ENCODE peak calls at places on chromosomes 11 and 22, in ten cellular contexts. I, J, S, D, T, U, N, X, L and B are unnamed samples.

GRCh38 chr11:83836883-83837654 is 550.9 kb upstream of the CCDC90B start:
- DNase-seq in J (no peak), S (peak; percentile 13), D (peak; percentile 90), T (no peak), X (peak; percentile 24), N (peak; percentile 73), U (peak; percentile 65), L (peak; percentile 54), I (peak; percentile 17), B (peak; percentile 32)

GRCh38 chr11:30107899-30108298 is 91.1 kb upstream of the KCNA4 start:
- DNase-seq in X (no peak), N (no peak), T (no peak), I (no peak), J (no peak), U (no peak), L (no peak), S (no peak), D (no peak), B (no peak)

GRCh38 chr11:64650923-64651523 is 60.0 kb downstream of the SLC22A12 start:
- DNase-seq in L (peak; percentile 60), I (no peak), J (no peak), S (no peak), X (peak; percentile 13), T (no peak), N (no peak), U (no peak), D (peak; percentile 78), B (no peak)

GRCh38 chr11:32109138-32109537 is 18.3 kb downstream of the RCN1 start:
- DNase-seq in X (no peak), U (no peak), N (no peak), I (no peak), T (no peak), S (no peak), L (no peak), D (no peak), J (no peak), B (no peak)

GRCh38 chr11:45237666-45238348 is 48.3 kb downstream of the SYT13 start:
- DNase-seq in S (no peak), N (peak; percentile 74), X (no peak), U (no peak), T (no peak), D (peak; percentile 44), J (no peak), L (no peak), I (no peak), B (no peak)

GRCh38 chr11:115409116-115409663 is 95.0 kb downstream of the CADM1 start:
- DNase-seq in J (no peak), N (no peak), U (no peak), I (no peak), T (no peak), D (peak; percentile 73), L (no peak), X (no peak), S (no peak), B (no peak)

GRCh38 chr22:34410111-34410510 is 489.8 kb upstream of the LARGE1 start:
- DNase-seq in T (no peak), U (no peak), N (no peak), D (no peak), I (no peak), S (no peak), X (no peak), J (no peak), L (no peak), B (no peak)

GRCh38 chr11:34052036-34052607 is 591 bp downstream of the CAPRIN1 start:
- DNase-seq in L (peak; percentile 95), X (peak; percentile 64), T (peak; percentile 98), D (peak; percentile 92), S (peak; percentile 93), I (peak; percentile 53), N (peak; percentile 94), J (peak; percentile 82), U (peak; percentile 70), B (peak; percentile 87)

GRCh38 chr11:11909727-11910126 is 68.0 kb downstream of the USP47 start:
- DNase-seq in T (no peak), D (no peak), X (no peak), L (no peak), J (no peak), S (no peak), I (no peak), U (no peak), N (no peak), B (no peak)

GRCh38 chr11:65574963-65575567 is 788 bp upstream of the EHBP1L1 start:
- DNase-seq in U (no peak), L (peak; percentile 92), I (no peak), D (peak; percentile 43), T (peak; percentile 87), S (peak; percentile 75), J (no peak), X (no peak), N (peak; percentile 83), B (no peak)

GRCh38 chr22:32634424-32634981 is 159.9 kb downstream of the FBXO7 start:
- DNase-seq in S (no peak), J (no peak), T (no peak), N (no peak), L (no peak), U (no peak), D (no peak), I (no peak), X (no peak), B (no peak)

GRCh38 chr11:17778352-17778751 is 43.8 kb downstream of the KCNC1 start:
- DNase-seq in X (no peak), L (no peak), T (peak; percentile 39), I (no peak), D (no peak), J (no peak), N (peak; percentile 46), S (no peak), U (no peak), B (no peak)

GRCh38 chr11:28144808-28145207 is 36.6 kb downstream of the METTL15 start:
- DNase-seq in L (no peak), S (no peak), D (no peak), X (no peak), T (no peak), N (no peak), U (no peak), J (no peak), I (no peak), B (no peak)
- TF ChIP-seq POLR2AphosphoS5 in L (no peak), S (no peak), D (no peak), X (no peak), T (no peak), N (no peak), U (no peak), J (no peak), I (no peak), B (no peak)

GRCh38 chr22:24989135-24989534 is 36.6 kb downstream of the KIAA1671 start:
- DNase-seq in L (no peak), I (no peak), N (no peak), U (no peak), T (no peak), S (no peak), J (no peak), X (no peak), D (no peak), B (no peak)
- TF ChIP-seq POLR2AphosphoS5 in L (no peak), I (no peak), N (no peak), U (no peak), T (no peak), S (no peak), J (no peak), X (no peak), D (no peak), B (no peak)

GRCh38 chr22:39520874-39521857 is 804 bp downstream of the ATF4 start:
- DNase-seq in X (no peak), I (no peak), S (peak; percentile 84), N (peak; percentile 93), J (peak; percentile 87), L (peak; percentile 84), T (peak; percentile 96), D (peak; percentile 76), U (no peak), B (no peak)
- TF ChIP-seq POLR2AphosphoS5 in X (peak; percentile 58), I (peak; percentile 55), S (no peak), N (no peak), J (no peak), L (peak; percentile 39), T (no peak), D (no peak), U (no peak), B (peak; percentile 87)

DNA sequence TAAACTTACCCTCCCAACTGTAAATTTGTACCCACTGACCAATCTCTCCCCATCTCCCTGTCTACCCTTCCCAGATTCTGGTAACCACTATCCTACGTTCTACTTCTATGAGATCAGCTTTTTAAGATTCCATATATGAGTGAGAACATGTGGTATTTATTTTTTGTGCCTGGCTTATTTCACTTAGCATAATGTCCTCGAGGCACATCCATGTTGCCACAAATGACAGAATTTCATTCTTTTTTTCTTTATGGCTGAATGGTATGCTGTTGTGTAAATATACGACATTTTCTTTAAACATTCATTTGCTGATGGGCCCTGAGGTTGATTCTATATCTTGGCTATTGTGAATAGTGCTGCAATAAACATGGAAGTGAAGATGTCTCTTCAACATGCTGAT is 74.7 kb upstream of the RRM1 start:
- DNase-seq in U (no peak), X (no peak), D (no peak), T (no peak), I (no peak), J (no peak), L (no peak), S (no peak), N (no peak), B (no peak)
- TF ChIP-seq POLR2AphosphoS5 in U (no peak), X (no peak), D (no peak), T (no peak), I (no peak), J (no peak), L (no peak), S (no peak), N (no peak), B (no peak)

DNA sequence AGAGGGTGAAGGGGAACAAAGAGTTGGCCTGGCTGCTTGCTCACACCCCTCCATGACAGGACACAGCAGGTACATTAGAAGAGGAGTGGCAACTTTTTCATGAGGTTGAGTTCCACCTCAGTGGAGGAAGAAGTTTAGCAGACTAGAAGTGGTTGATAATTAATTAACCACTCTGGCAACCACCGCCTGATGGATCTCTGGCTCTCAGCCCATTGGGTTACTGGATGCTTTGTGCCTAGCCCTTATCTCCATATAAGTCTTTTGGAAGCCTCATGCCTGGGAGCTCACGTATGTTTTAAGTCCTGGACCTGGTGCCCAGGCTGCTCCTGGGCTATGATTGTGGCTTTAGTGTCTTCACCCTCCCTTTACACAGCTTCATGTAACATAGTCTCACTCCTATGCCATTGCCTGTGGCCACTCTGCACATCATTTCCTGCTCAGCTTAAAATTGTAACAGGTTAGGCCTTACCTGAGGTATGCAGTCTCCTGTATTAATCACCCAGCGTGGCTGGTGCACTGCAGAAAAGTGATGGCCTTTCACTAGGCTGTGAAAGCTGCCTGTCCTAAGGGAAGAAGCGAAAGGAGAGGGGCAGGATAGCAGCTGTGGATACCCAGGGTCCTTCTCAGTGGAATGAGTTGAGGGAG is 72.7 kb upstream of the CRTAM start:
- DNase-seq in U (no peak), D (no peak), S (no peak), J (no peak), X (no peak), T (no peak), I (no peak), N (no peak), L (no peak), B (no peak)
- TF ChIP-seq POLR2AphosphoS5 in U (no peak), D (no peak), S (no peak), J (no peak), X (no peak), T (no peak), I (no peak), N (no peak), L (no peak), B (no peak)